ENCODE peak calls at places on chromosome 5, in five cellular contexts. N is fibroblast of lung, O is neural progenitor cell, W is IMR-90, Z is left ventricle myocardium inferior. E is an unnamed sample. For H3K9me3 and H3K27me3, the result is how much of the 10 kb centered on the place peaks cover.

GRCh38 chr5:146507428-146507827 is 8.6 kb downstream of the GPR151 start:
- DNase-seq in N (no peak), O (no peak), W (no peak), Z (no peak), E (no peak)

GRCh38 chr5:91383956-91384300 is 811 bp upstream of the ARRDC3 start:
- DNase-seq in N (peak), O (peak), W (no peak), Z (peak), E (no peak)

GRCh38 chr5:7927466-7928375 is 58.8 kb downstream of the MTRR start:
- DNase-seq in N (peak), O (peak), W (peak), Z (no peak), E (no peak)

GRCh38 chr5:77356740-77357139 is 135.4 kb downstream of the WDR41 start:
- DNase-seq in N (peak), O (no peak), W (peak), Z (no peak), E (no peak)

GRCh38 chr5:61052870-61053269 is 107.9 kb downstream of the NDUFAF2 start:
- DNase-seq in N (peak), O (no peak), W (peak), Z (no peak), E (no peak)

GRCh38 chr5:157271740-157272271 is 5.9 kb downstream of the CYFIP2 start:
- DNase-seq in N (no peak), O (no peak), W (no peak), Z (no peak), E (no peak)

GRCh38 chr5:123180178-123180577 is 91.1 kb downstream of the PRDM6 start:
- DNase-seq in N (peak), O (no peak), W (no peak), Z (peak), E (peak)

GRCh38 chr5:95924720-95925119 is 36.9 kb downstream of the ELL2 start:
- DNase-seq in N (no peak), O (no peak), W (peak), Z (no peak), E (no peak)

GRCh38 chr5:6291961-6292360 is 86.4 kb downstream of the MED10 start:
- DNase-seq in N (no peak), O (peak), W (no peak), Z (no peak), E (no peak)

GRCh38 chr5:174793076-174793475 is 68.7 kb downstream of the MSX2 start:
- DNase-seq in N (no peak), O (no peak), W (no peak), Z (no peak), E (no peak)

GRCh38 chr5:93325946-93326345 is 255.1 kb downstream of the NR2F1-AS1 start:
- DNase-seq in N (no peak), O (no peak), W (no peak), Z (no peak), E (no peak)

GRCh38 chr5:139105621-139106071 is 92.5 kb downstream of the SIL1 start:
- DNase-seq in N (no peak), O (peak), W (no peak), Z (no peak), E (no peak)

GRCh38 chr5:59021837-59022514 is 439.1 kb downstream of the RAB3C start:
- DNase-seq in N (no peak), O (no peak), W (no peak), Z (peak), E (no peak)

GRCh38 chr5:134133995-134134541 is 19.6 kb downstream of the TCF7 start:
- DNase-seq in N (no peak), O (no peak), W (no peak), Z (peak), E (no peak)

GRCh38 chr5:177540438-177540837 is 13.9 kb downstream of the FAM193B start:
- DNase-seq in N (no peak), O (no peak), W (no peak), Z (no peak), E (no peak)

GRCh38 chr5:115831163-115831768 is 10.1 kb downstream of the ATG12 start:
- DNase-seq in N (peak), O (peak), W (peak), Z (no peak), E (no peak)

GRCh38 chr5:62593331-62593730 is 14.7 kb downstream of the LRRC70 start:
- DNase-seq in N (peak), O (no peak), W (peak), Z (no peak), E (no peak)

GRCh38 chr5:33827335-33827734 is 64.5 kb downstream of the ADAMTS12 start:
- DNase-seq in N (peak), O (no peak), W (no peak), Z (no peak), E (no peak)

GRCh38 chr5:55823151-55823796 is 27.9 kb upstream of the IL31RA start:
- DNase-seq in N (no peak), O (no peak), W (no peak), Z (no peak), E (no peak)

GRCh38 chr5:16596541-16596940 is 20.3 kb downstream of the RETREG1 start:
- DNase-seq in N (peak), O (no peak), W (peak), Z (no peak), E (no peak)

GRCh38 chr5:76926329-76927105 is 26.3 kb upstream of the CRHBP start:
- DNase-seq in N (no peak), O (peak), W (no peak), Z (no peak), E (no peak)

GRCh38 chr5:134003957-134004625 is 684 bp downstream of the VDAC1 start:
- DNase-seq in N (peak), O (peak), W (peak), Z (peak), E (peak)

GRCh38 chr5:4628645-4629385 is 511.3 kb upstream of the ADAMTS16 start:
- DNase-seq in N (no peak), O (no peak), W (no peak), Z (no peak), E (no peak)

DNA sequence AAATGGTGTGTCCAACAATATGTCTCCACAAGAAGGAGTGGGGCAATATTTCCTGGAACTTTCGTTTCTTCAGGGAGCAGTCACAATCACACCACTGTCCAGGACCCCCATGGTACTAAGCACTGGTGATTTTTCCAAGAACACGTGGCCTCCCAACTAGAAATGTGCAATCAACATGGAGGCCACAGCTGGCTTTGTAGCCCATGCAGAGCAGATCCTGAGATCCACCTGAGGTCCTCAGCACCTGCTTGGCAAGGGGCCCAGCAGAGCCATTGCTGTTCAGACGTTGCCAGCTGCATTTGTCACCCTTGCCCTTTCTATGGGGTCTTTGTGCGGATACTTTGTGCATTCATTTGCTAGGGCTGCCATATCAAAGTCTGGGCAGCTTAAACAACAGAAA is 334.5 kb upstream of the IRX4 start:
- DNase-seq in N (no peak), O (no peak), W (no peak), Z (no peak), E (no peak)
- H3K9me3 ChIP-seq in N (under half), O (under half), W (under half), Z (under half), E (under half)

DNA sequence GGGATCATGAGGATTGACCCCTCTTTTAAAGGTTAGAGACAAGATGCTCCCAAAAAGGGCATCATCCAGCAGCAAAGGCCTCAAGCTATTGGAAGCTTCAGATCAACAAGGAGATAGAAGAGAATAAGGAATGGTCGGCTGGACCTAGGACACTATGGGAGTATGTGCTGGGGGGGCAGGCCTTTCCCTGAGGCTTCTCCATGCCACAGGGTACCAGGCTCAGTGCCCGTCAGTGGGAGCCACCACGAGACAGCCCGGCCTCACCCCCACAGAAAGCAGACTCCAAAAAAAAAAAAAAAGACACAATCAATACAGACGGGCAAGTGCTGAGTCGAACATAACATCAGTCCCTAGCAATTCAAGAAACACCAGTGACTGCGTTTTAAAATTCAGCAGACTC is 117.4 kb downstream of the KLHL3 start:
- DNase-seq in N (no peak), O (no peak), W (no peak), Z (no peak), E (no peak)
- H3K27ac ChIP-seq in N (no peak), O (no peak), W (no peak), Z (no peak), E (peak)

GRCh38 chr5:72110401-72111013 is 3.2 kb downstream of the MAP1B start:
- DNase-seq in N (peak), O (peak), W (no peak), Z (no peak), E (no peak)
- H3K27me3 ChIP-seq in N (under half), O (under half), W (under half), Z (under half), E (under half)

GRCh38 chr5:141413540-141414069 is 818 bp downstream of the PCDHGA10 start:
- DNase-seq in N (no peak), O (no peak), W (no peak), Z (no peak), E (no peak)

GRCh38 chr5:141411575-141411974 is 1.2 kb upstream of the PCDHGA10 start:
- DNase-seq in N (no peak), O (no peak), W (no peak), Z (no peak), E (no peak)

GRCh38 chr5:141409598-141410306 is 1.9 kb downstream of the PCDHGB6 start:
- DNase-seq in N (no peak), O (no peak), W (no peak), Z (no peak), E (no peak)

DNA sequence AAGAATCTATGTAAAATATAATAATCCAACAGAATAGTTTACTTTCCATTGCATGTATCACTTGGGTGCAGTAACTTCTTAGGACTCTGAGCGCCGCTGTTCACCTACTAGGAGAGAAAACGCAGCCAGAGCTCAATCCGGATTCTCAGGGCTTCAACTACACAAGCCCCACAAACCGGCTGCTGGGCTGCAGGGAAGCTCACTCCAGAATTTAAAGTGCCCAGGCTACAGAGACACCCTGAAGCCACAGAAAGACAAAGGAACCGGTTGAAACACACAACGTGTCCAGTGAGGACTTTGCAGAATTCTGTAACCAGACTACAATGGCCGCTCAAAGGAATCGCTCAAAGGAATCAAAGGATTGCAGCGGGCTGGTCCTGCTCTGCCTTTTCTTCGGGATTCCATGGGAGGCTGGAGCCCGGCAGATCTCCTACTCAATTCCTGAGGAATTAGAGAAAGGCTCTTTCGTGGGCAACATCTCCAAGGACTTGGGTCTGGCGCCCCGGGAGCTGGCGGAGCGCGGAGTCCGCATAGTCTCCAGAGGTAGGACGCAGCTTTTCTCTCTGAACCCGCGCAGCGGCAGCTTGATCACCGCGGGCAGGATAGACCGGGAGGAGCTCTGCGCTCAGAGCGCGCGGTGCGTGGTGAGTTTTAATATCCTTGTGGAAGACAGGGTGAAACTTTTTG is at the start of gene PCDHGA10:
- DNase-seq in N (peak), O (peak), W (peak), Z (no peak), E (no peak)
- H3K9me3 ChIP-seq in N (under half), O (under half), W (half or more), Z (half or more), E (half or more)

DNA sequence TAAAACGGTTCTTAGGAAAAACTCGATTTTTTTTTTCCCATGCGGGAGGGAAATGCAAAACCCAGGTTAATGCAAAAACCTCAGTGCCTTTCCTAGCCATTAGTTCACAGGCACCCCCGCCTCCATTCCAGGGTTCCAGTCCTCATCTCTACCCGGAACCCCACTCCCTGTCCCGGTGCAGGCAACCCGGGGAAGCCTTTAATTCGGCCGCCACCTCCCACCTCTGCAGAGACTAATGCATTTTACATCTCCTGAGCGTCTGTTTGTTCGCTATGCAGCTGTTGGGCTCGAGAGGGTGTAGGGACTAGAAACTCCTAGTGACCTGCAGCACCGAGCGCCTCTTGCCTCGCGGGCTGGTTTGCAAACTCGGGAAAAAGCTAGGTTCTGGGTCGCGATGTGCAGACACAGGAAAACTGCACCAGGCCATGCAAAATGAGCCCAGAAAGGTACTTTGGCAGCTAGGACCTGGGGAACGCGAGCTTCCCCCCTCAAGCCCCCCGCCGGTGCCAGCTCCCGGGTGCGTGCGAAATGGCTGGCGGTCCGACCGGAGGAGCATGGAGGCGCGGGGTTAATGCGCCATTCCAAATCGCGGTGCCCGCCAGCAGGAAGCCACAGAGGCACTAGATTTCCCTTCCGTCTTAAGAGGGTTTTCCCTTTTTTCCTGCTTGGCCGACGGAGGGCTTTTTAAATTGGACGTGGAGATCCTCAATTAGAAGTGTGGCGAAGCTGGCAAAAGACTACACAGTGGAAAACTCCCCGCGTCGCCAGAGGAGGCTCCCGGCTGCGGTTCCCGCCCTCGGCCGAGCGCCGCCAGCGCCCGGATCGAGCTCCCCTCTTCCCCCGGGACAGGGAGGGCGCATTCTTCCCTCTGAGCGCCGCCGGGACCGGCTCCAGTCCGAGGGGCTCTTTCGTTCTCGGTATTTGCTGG is 3.4 kb downstream of the GDNF start:
- DNase-seq in N (peak), O (peak), W (peak), Z (peak), E (no peak)
- H3K27ac ChIP-seq in N (peak), O (no peak), W (no peak), Z (no peak), E (no peak)

DNA sequence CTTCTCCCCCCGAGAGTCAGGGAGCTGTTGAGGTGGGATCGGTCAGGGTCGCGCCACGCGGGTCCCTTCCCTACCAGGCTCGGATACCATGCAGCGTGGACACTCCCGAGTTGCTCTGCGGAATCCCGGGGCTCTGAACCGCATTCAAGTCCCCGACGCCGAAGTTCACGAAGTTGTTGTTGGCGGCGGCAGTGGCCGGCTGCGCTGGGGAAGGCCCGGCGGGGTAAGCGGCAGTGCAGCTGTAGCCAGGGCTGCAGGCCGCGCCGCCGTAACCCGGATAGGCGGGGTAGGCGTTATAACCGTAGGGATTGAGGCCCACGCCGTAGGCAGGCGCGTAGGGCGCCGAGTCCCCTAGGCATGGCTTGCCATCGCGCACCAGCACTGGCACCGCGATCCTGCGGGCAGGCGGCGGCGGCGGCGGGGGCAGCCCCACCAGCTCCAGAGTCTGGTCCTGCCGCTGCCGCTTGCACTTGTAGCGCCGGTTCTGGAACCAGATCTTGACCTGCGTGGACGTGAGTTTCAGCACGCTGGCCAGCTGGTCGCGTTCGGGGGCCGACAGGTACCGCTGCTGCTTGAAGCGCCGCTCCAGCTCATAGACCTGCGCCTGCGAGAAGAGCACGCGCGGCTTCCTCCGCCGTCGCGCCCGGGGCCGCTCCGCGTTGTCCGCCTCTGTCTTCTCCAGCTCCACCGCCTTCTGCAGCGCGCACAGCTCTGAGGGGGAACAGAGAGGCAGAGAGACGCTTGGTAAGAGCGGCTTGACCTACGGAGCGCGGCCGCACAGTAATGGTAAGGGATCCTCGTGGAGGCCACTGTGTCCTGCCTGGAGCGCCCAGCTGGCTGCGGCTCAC is 2.3 kb downstream of the NKX2-5 start:
- DNase-seq in N (peak), O (peak), W (no peak), Z (no peak), E (no peak)
- H3K27me3 ChIP-seq in N (half or more), O (half or more), W (half or more), Z (half or more), E (under half)

GRCh38 chr5:172486451-172486850 is 32.1 kb upstream of the SH3PXD2B start:
- DNase-seq in N (no peak), O (no peak), W (no peak), Z (no peak), E (no peak)

GRCh38 chr5:172486912-172487311 is 32.6 kb upstream of the SH3PXD2B start:
- DNase-seq in N (no peak), O (no peak), W (no peak), Z (no peak), E (no peak)

GRCh38 chr5:172485511-172486202 is 31.3 kb upstream of the SH3PXD2B start:
- DNase-seq in N (no peak), O (no peak), W (no peak), Z (no peak), E (no peak)

GRCh38 chr5:172482156-172483020 is 28.1 kb upstream of the SH3PXD2B start:
- DNase-seq in N (no peak), O (no peak), W (no peak), Z (no peak), E (no peak)

GRCh38 chr5:172484664-172485063 is 30.3 kb upstream of the SH3PXD2B start:
- DNase-seq in N (no peak), O (no peak), W (no peak), Z (no peak), E (no peak)
- H3K9me3 ChIP-seq in N (under half), O (under half), W (under half), Z (under half), E (under half)

GRCh38 chr5:72845889-72846288 is 29.4 kb downstream of the TNPO1 start:
- DNase-seq in N (peak), O (no peak), W (no peak), Z (no peak), E (no peak)

GRCh38 chr5:72842816-72843215 is 26.4 kb downstream of the TNPO1 start:
- DNase-seq in N (peak), O (no peak), W (peak), Z (no peak), E (no peak)

GRCh38 chr5:72846483-72846882 is 30.0 kb downstream of the TNPO1 start:
- DNase-seq in N (no peak), O (no peak), W (no peak), Z (no peak), E (no peak)

GRCh38 chr5:72841756-72842535 is 25.5 kb downstream of the TNPO1 start:
- DNase-seq in N (peak), O (no peak), W (peak), Z (no peak), E (no peak)

DNA sequence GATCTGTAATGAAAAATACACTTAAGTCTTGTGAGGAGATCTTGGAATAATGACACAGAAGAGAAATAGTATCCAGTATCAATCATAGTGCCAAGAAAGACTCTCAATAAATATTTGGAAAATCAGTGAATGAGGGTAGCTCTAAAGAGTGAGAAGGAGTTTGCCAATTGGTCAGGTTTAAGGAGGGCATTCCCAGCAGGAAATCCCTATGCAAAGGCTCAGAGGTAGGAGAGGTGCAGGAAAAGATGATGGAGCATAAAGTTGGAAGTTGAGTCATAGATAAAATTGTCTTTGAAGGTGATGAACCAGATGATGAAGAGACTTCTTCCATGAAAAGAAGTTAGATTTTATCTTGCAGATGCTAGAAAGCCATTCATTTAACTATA is 27.8 kb downstream of the TNPO1 start:
- DNase-seq in N (no peak), O (no peak), W (no peak), Z (no peak), E (no peak)
- H3K27ac ChIP-seq in N (no peak), O (no peak), W (no peak), Z (no peak), E (no peak)

E was measured in right atrium auricular region.